ENCODE peak calls at places on chromosomes 11 and 22, in eight cellular contexts. P, Y, B, A, F, J, X and Q are unnamed samples.
A peak's percentile ranks its signal among the peaks of the same experiment; 100 is the strongest.

GRCh38 chr11:80103149-80103859 is 662.5 kb upstream of the TENM4 start:
- DNase-seq in P (no peak), Y (no peak), B (no peak), A (peak; percentile 58), F (no peak), J (no peak), X (no peak), Q (no peak)

GRCh38 chr11:36996795-36997194 is 398.8 kb upstream of the RAG2 start:
- DNase-seq in P (no peak), Y (no peak), B (no peak), A (no peak), F (no peak), J (no peak), X (no peak), Q (no peak)

GRCh38 chr11:82906236-82906635 is 4.7 kb downstream of the DDIAS start:
- DNase-seq in P (no peak), Y (no peak), B (no peak), A (peak; percentile 69), F (no peak), J (peak; percentile 22), X (peak; percentile 45), Q (no peak)

GRCh38 chr11:1100417-1101245 is 26.0 kb downstream of the MUC2 start:
- DNase-seq in P (no peak), Y (no peak), B (no peak), A (no peak), F (no peak), J (no peak), X (no peak), Q (no peak)

GRCh38 chr11:87528752-87529151 is 491.0 kb downstream of the TMEM135 start:
- DNase-seq in P (no peak), Y (no peak), B (no peak), A (no peak), F (no peak), J (no peak), X (no peak), Q (no peak)

GRCh38 chr22:42797021-42797420 is 60.1 kb downstream of the ARFGAP3 start:
- DNase-seq in P (no peak), Y (no peak), B (no peak), A (no peak), F (no peak), J (no peak), X (no peak), Q (no peak)

GRCh38 chr11:133636686-133637085 is 104.4 kb upstream of the OPCML start:
- DNase-seq in P (no peak), Y (no peak), B (no peak), A (no peak), F (no peak), J (no peak), X (no peak), Q (no peak)

GRCh38 chr11:33885338-33886005 is 6.4 kb downstream of the LMO2 start:
- DNase-seq in P (no peak), Y (no peak), B (no peak), A (no peak), F (no peak), J (no peak), X (no peak), Q (no peak)

GRCh38 chr11:92829671-92830070 is 139.8 kb upstream of the MTNR1B start:
- DNase-seq in P (no peak), Y (no peak), B (no peak), A (no peak), F (no peak), J (no peak), X (no peak), Q (no peak)

GRCh38 chr11:126546191-126546590 is 190.7 kb downstream of the ST3GAL4 start:
- DNase-seq in P (no peak), Y (no peak), B (no peak), A (no peak), F (no peak), J (no peak), X (no peak), Q (no peak)

GRCh38 chr11:129815596-129816461 is at the start of gene TMEM45B:
- DNase-seq in P (no peak), Y (peak; percentile 83), B (no peak), A (peak; percentile 61), F (no peak), J (peak; percentile 55), X (peak; percentile 74), Q (no peak)

GRCh38 chr11:68673991-68674390 is 10.4 kb upstream of the GAL start:
- DNase-seq in P (no peak), Y (no peak), B (no peak), A (no peak), F (no peak), J (no peak), X (no peak), Q (no peak)

GRCh38 chr11:9990221-9990973 is 303.6 kb downstream of the SBF2 start:
- DNase-seq in P (no peak), Y (peak; percentile 17), B (no peak), A (no peak), F (no peak), J (no peak), X (no peak), Q (no peak)

GRCh38 chr11:76023408-76024068 is 182.8 kb downstream of the WNT11 start:
- DNase-seq in P (no peak), Y (no peak), B (no peak), A (no peak), F (no peak), J (no peak), X (no peak), Q (no peak)

GRCh38 chr22:30435674-30436126 is 10.1 kb downstream of the MTFP1 start:
- DNase-seq in P (no peak), Y (no peak), B (peak; percentile 94), A (no peak), F (peak; percentile 67), J (peak; percentile 71), X (no peak), Q (peak; percentile 23)

GRCh38 chr22:19853879-19854777 is 546 bp downstream of the GNB1L start:
- DNase-seq in P (peak; percentile 24), Y (no peak), B (no peak), A (no peak), F (no peak), J (no peak), X (peak; percentile 29), Q (no peak)

GRCh38 chr11:86916330-86916729 is 38.9 kb downstream of the FZD4 start:
- DNase-seq in P (no peak), Y (no peak), B (no peak), A (peak; percentile 62), F (no peak), J (no peak), X (no peak), Q (no peak)

GRCh38 chr22:37300551-37301017 is 18.3 kb downstream of the CYTH4 start:
- DNase-seq in P (no peak), Y (no peak), B (peak; percentile 18), A (no peak), F (no peak), J (no peak), X (no peak), Q (no peak)

GRCh38 chr11:96015911-96016565 is 92.1 kb upstream of the MTMR2 start:
- DNase-seq in P (no peak), Y (no peak), B (peak; percentile 19), A (no peak), F (no peak), J (no peak), X (no peak), Q (no peak)

GRCh38 chr11:121795206-121795605 is 320.8 kb downstream of the BLID start:
- DNase-seq in P (peak; percentile 59), Y (no peak), B (no peak), A (no peak), F (no peak), J (no peak), X (no peak), Q (no peak)

GRCh38 chr11:125945797-125946520 is at the start of gene VSIG10L2:
- DNase-seq in P (no peak), Y (no peak), B (no peak), A (no peak), F (no peak), J (no peak), X (no peak), Q (no peak)

GRCh38 chr11:110133182-110133581 is 40.0 kb downstream of the ZC3H12C start:
- DNase-seq in P (no peak), Y (no peak), B (no peak), A (no peak), F (no peak), J (no peak), X (no peak), Q (no peak)

GRCh38 chr11:110833033-110833484 is 120.8 kb upstream of the ARHGAP20 start:
- DNase-seq in P (no peak), Y (no peak), B (no peak), A (no peak), F (no peak), J (no peak), X (no peak), Q (no peak)

GRCh38 chr11:66967670-66968425 is 7.3 kb upstream of the C11orf86 start:
- DNase-seq in P (no peak), Y (no peak), B (no peak), A (peak; percentile 21), F (no peak), J (no peak), X (no peak), Q (no peak)

GRCh38 chr11:83124631-83125424 is 32.1 kb upstream of the PCF11 start:
- DNase-seq in P (no peak), Y (no peak), B (no peak), A (no peak), F (no peak), J (no peak), X (no peak), Q (no peak)

GRCh38 chr11:34204396-34205279 is 99.2 kb downstream of the NAT10 start:
- DNase-seq in P (no peak), Y (no peak), B (no peak), A (peak; percentile 67), F (no peak), J (no peak), X (no peak), Q (no peak)

GRCh38 chr11:35548925-35549561 is 23.6 kb upstream of the PAMR1 start:
- DNase-seq in P (no peak), Y (no peak), B (no peak), A (no peak), F (no peak), J (no peak), X (no peak), Q (no peak)

GRCh38 chr11:8963569-8964323 is 496 bp downstream of the TMEM9B start:
- DNase-seq in P (peak; percentile 78), Y (peak; percentile 85), B (peak; percentile 71), A (peak; percentile 79), F (peak; percentile 61), J (peak; percentile 80), X (peak; percentile 84), Q (peak; percentile 63)

GRCh38 chr11:64607381-64608259 is 16.6 kb downstream of the SLC22A12 start:
- DNase-seq in P (no peak), Y (no peak), B (no peak), A (no peak), F (no peak), J (no peak), X (no peak), Q (no peak)

GRCh38 chr22:48476599-48476998 is 1351.1 kb downstream of the BRD1 start:
- DNase-seq in P (no peak), Y (no peak), B (no peak), A (no peak), F (no peak), J (no peak), X (no peak), Q (no peak)

GRCh38 chr11:13105237-13105844 is 96.2 kb downstream of the RASSF10 start:
- DNase-seq in P (no peak), Y (no peak), B (no peak), A (no peak), F (no peak), J (peak; percentile 51), X (peak; percentile 96), Q (no peak)

GRCh38 chr11:128862421-128862820 is 4.7 kb downstream of the KCNJ1 start:
- DNase-seq in P (no peak), Y (no peak), B (no peak), A (no peak), F (no peak), J (no peak), X (no peak), Q (no peak)